ENCODE peak calls at places on chromosomes 4 and X, in nine cellular contexts. One of them, this sample, is unnamed.

GRCh38 chr4:13612569-13612968 is 15.0 kb downstream of the BOD1L1 start:
- DNase-seq in stomach: no peak
- DNase-seq in RWPE2: no peak
- DNase-seq in CD4-positive, alpha-beta T cell: no peak
- DNase-seq in OCI-LY7: no peak
- DNase-seq in lower lobe of right lung: no peak
- DNase-seq in neural progenitor cell: peak; percentile 24
- DNase-seq in Karpas-422: no peak
- DNase-seq in foreskin keratinocyte: no peak
- DNase-seq in this sample: no peak

GRCh38 chrX:153520286-153520917 is 3.0 kb downstream of the ATP2B3 start:
- DNase-seq in neural progenitor cell: no peak
- DNase-seq in OCI-LY7: no peak
- DNase-seq in RWPE2: no peak
- DNase-seq in stomach: no peak
- DNase-seq in lower lobe of right lung: no peak
- DNase-seq in CD4-positive, alpha-beta T cell: no peak
- DNase-seq in foreskin keratinocyte: no peak
- DNase-seq in Karpas-422: no peak
- DNase-seq in this sample: no peak

GRCh38 chrX:108186811-108187210 is 95.2 kb downstream of the ATG4A start:
- DNase-seq in stomach: no peak
- DNase-seq in RWPE2: no peak
- DNase-seq in lower lobe of right lung: no peak
- DNase-seq in foreskin keratinocyte: peak; percentile 80
- DNase-seq in OCI-LY7: no peak
- DNase-seq in Karpas-422: no peak
- DNase-seq in neural progenitor cell: no peak
- DNase-seq in CD4-positive, alpha-beta T cell: no peak
- DNase-seq in this sample: peak; percentile 18

GRCh38 chr4:70863099-70863790 is 23.6 kb upstream of the GRSF1 start:
- DNase-seq in foreskin keratinocyte: peak; percentile 24
- DNase-seq in stomach: no peak
- DNase-seq in Karpas-422: no peak
- DNase-seq in CD4-positive, alpha-beta T cell: no peak
- DNase-seq in lower lobe of right lung: no peak
- DNase-seq in RWPE2: no peak
- DNase-seq in OCI-LY7: no peak
- DNase-seq in neural progenitor cell: no peak
- DNase-seq in this sample: no peak

GRCh38 chr4:155666701-155667537 is at the start of gene GUCY1A1:
- DNase-seq in stomach: peak; percentile 26
- DNase-seq in OCI-LY7: no peak
- DNase-seq in foreskin keratinocyte: peak; percentile 38
- DNase-seq in RWPE2: peak; percentile 38
- DNase-seq in neural progenitor cell: peak; percentile 77
- DNase-seq in Karpas-422: no peak
- DNase-seq in CD4-positive, alpha-beta T cell: no peak
- DNase-seq in lower lobe of right lung: peak; percentile 78
- DNase-seq in this sample: no peak

GRCh38 chrX:96684339-96685204 is at the start of gene DIAPH2:
- DNase-seq in lower lobe of right lung: peak; percentile 89
- DNase-seq in stomach: peak; percentile 83
- DNase-seq in RWPE2: peak; percentile 56
- DNase-seq in OCI-LY7: peak; percentile 87
- DNase-seq in foreskin keratinocyte: peak; percentile 71
- DNase-seq in Karpas-422: peak; percentile 53
- DNase-seq in neural progenitor cell: peak; percentile 88
- DNase-seq in CD4-positive, alpha-beta T cell: peak; percentile 64
- DNase-seq in this sample: peak; percentile 18

GRCh38 chr4:153393397-153393796 is 48.9 kb downstream of the MND1 start:
- DNase-seq in CD4-positive, alpha-beta T cell: no peak
- DNase-seq in foreskin keratinocyte: peak; percentile 22
- DNase-seq in Karpas-422: no peak
- DNase-seq in lower lobe of right lung: peak; percentile 54
- DNase-seq in RWPE2: no peak
- DNase-seq in stomach: no peak
- DNase-seq in OCI-LY7: no peak
- DNase-seq in neural progenitor cell: no peak
- DNase-seq in this sample: no peak

GRCh38 chrX:117274943-117275342 is 812.2 kb upstream of the CT83 start:
- DNase-seq in OCI-LY7: no peak
- DNase-seq in lower lobe of right lung: no peak
- DNase-seq in CD4-positive, alpha-beta T cell: no peak
- DNase-seq in neural progenitor cell: no peak
- DNase-seq in Karpas-422: no peak
- DNase-seq in stomach: no peak
- DNase-seq in foreskin keratinocyte: no peak
- DNase-seq in RWPE2: no peak
- DNase-seq in this sample: no peak

GRCh38 chrX:2318371-2318770 is 182.4 kb downstream of the DHRSX start:
- DNase-seq in foreskin keratinocyte: no peak
- DNase-seq in lower lobe of right lung: no peak
- DNase-seq in OCI-LY7: no peak
- DNase-seq in stomach: no peak
- DNase-seq in Karpas-422: no peak
- DNase-seq in CD4-positive, alpha-beta T cell: no peak
- DNase-seq in neural progenitor cell: no peak
- DNase-seq in RWPE2: no peak
- DNase-seq in this sample: no peak
- H3K27ac ChIP-seq in foreskin keratinocyte: no peak overlapping the region
- H3K27ac ChIP-seq in lower lobe of right lung: no peak overlapping the region
- H3K27ac ChIP-seq in OCI-LY7: no peak overlapping the region
- H3K27ac ChIP-seq in stomach: no peak overlapping the region
- H3K27ac ChIP-seq in Karpas-422: no peak overlapping the region
- H3K27ac ChIP-seq in CD4-positive, alpha-beta T cell: no peak overlapping the region
- H3K27ac ChIP-seq in neural progenitor cell: no peak overlapping the region
- H3K27ac ChIP-seq in RWPE2: no peak overlapping the region
- H3K27ac ChIP-seq in this sample: no peak overlapping the region

GRCh38 chr4:74095886-74096264 is 3.1 kb downstream of the CXCL2 start:
- DNase-seq in Karpas-422: no peak
- DNase-seq in CD4-positive, alpha-beta T cell: no peak
- DNase-seq in foreskin keratinocyte: no peak
- DNase-seq in stomach: no peak
- DNase-seq in RWPE2: no peak
- DNase-seq in neural progenitor cell: no peak
- DNase-seq in OCI-LY7: no peak
- DNase-seq in lower lobe of right lung: no peak
- DNase-seq in this sample: no peak

GRCh38 chr4:74096265-74096980 is 2.6 kb downstream of the CXCL2 start:
- DNase-seq in RWPE2: no peak
- DNase-seq in lower lobe of right lung: no peak
- DNase-seq in Karpas-422: no peak
- DNase-seq in neural progenitor cell: no peak
- DNase-seq in stomach: peak; percentile 29
- DNase-seq in CD4-positive, alpha-beta T cell: no peak
- DNase-seq in foreskin keratinocyte: peak; percentile 26
- DNase-seq in OCI-LY7: no peak
- DNase-seq in this sample: no peak

GRCh38 chr4:74098628-74098995 is 383 bp downstream of the CXCL2 start:
- DNase-seq in Karpas-422: no peak
- DNase-seq in CD4-positive, alpha-beta T cell: no peak
- DNase-seq in stomach: no peak
- DNase-seq in foreskin keratinocyte: no peak
- DNase-seq in neural progenitor cell: no peak
- DNase-seq in OCI-LY7: no peak
- DNase-seq in lower lobe of right lung: peak; percentile 52
- DNase-seq in RWPE2: no peak
- DNase-seq in this sample: no peak

GRCh38 chr4:74097161-74097560 is 1.8 kb downstream of the CXCL2 start:
- DNase-seq in RWPE2: no peak
- DNase-seq in lower lobe of right lung: no peak
- DNase-seq in Karpas-422: no peak
- DNase-seq in stomach: no peak
- DNase-seq in OCI-LY7: no peak
- DNase-seq in foreskin keratinocyte: no peak
- DNase-seq in CD4-positive, alpha-beta T cell: no peak
- DNase-seq in neural progenitor cell: no peak
- DNase-seq in this sample: no peak

DNA sequence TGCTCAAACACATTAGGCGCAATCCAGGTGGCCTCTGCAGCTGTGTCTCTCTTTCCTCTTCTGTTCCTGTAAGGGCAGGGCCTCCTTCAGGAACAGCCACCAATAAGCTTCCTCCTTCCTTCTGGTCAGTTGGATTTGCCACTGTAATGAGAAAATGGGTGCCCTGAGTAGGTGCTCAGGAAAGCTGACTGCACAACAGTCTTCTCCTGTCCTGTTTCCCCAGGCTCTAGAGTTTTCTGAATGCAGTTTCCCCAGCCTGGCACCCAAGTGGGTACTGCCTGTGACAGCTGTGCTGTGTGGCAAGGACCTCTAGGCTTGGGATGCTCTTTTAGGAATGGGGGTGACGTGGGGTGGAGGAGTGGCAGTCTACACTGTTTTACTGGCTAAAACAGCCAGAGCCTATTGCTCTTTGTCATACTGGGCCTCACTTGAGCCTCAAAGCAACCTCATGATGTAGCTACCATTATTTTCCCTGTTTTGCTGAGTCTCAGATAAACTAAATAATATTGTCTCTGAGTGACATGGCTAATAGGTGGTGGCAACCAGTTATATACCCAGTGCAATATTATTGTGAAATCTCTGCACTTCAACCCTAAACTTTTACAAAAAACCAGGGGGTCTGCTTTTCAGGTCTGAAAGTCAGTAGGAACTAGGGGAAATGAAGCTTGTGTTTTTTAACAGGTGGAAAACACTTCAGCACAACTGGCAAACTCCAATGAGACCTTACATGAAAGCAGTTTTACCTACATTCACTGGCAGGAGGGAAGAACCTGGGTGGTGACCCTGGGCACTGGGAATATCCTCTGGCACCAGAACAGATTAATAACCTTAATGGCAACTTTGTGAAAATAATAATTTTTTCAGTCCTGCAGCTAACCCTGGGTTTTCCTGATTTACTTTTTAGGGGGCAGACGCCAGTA is 1.1 kb downstream of the CXCL2 start:
- DNase-seq in Karpas-422: no peak
- DNase-seq in CD4-positive, alpha-beta T cell: no peak
- DNase-seq in neural progenitor cell: no peak
- DNase-seq in RWPE2: no peak
- DNase-seq in OCI-LY7: no peak
- DNase-seq in lower lobe of right lung: no peak
- DNase-seq in stomach: no peak
- DNase-seq in foreskin keratinocyte: peak; percentile 35
- DNase-seq in this sample: no peak
- H3K27ac ChIP-seq in Karpas-422: no peak overlapping the region
- H3K27ac ChIP-seq in CD4-positive, alpha-beta T cell: no peak overlapping the region
- H3K27ac ChIP-seq in neural progenitor cell: no peak overlapping the region
- H3K27ac ChIP-seq in RWPE2: peak overlapping the region; percentile 84
- H3K27ac ChIP-seq in OCI-LY7: no peak overlapping the region
- H3K27ac ChIP-seq in lower lobe of right lung: peak overlapping the region; percentile 85
- H3K27ac ChIP-seq in stomach: peak overlapping the region; percentile 88
- H3K27ac ChIP-seq in foreskin keratinocyte: peak overlapping the region; percentile 96
- H3K27ac ChIP-seq in this sample: peak overlapping the region; percentile 96

DNA sequence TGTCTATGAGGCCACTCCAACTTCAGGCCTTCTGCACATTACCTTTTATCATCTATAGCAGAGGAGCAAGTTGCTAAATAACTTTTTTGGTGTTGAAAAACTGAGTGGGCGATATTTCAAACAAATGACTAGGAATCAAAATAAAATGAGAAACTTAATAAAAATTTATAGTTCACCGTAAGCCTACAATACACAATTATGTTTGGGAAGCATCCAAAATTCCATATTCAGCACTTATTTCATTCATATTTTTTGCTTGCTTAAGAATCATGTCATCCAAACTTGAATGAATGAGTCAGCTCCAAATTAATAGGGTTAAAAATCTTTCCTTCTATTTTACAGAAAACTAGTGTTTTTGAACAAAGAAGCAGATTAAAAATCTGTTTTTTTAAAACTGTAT is 119.1 kb downstream of the SH3RF1 start:
- DNase-seq in stomach: no peak
- DNase-seq in Karpas-422: no peak
- DNase-seq in OCI-LY7: no peak
- DNase-seq in foreskin keratinocyte: no peak
- DNase-seq in lower lobe of right lung: no peak
- DNase-seq in RWPE2: no peak
- DNase-seq in CD4-positive, alpha-beta T cell: no peak
- DNase-seq in neural progenitor cell: no peak
- DNase-seq in this sample: no peak
- H3K27ac ChIP-seq in stomach: no peak overlapping the region
- H3K27ac ChIP-seq in Karpas-422: no peak overlapping the region
- H3K27ac ChIP-seq in OCI-LY7: no peak overlapping the region
- H3K27ac ChIP-seq in foreskin keratinocyte: no peak overlapping the region
- H3K27ac ChIP-seq in lower lobe of right lung: no peak overlapping the region
- H3K27ac ChIP-seq in RWPE2: peak overlapping the region; percentile 22
- H3K27ac ChIP-seq in CD4-positive, alpha-beta T cell: no peak overlapping the region
- H3K27ac ChIP-seq in neural progenitor cell: no peak overlapping the region
- H3K27ac ChIP-seq in this sample: no peak overlapping the region

GRCh38 chr4:87103691-87104187 is 116.7 kb downstream of the KLHL8 start:
- DNase-seq in CD4-positive, alpha-beta T cell: peak; percentile 8
- DNase-seq in RWPE2: no peak
- DNase-seq in stomach: no peak
- DNase-seq in OCI-LY7: no peak
- DNase-seq in neural progenitor cell: no peak
- DNase-seq in foreskin keratinocyte: peak; percentile 86
- DNase-seq in Karpas-422: no peak
- DNase-seq in lower lobe of right lung: no peak
- DNase-seq in this sample: peak; percentile 64

GRCh38 chr4:87103086-87103485 is 117.3 kb downstream of the KLHL8 start:
- DNase-seq in stomach: no peak
- DNase-seq in foreskin keratinocyte: no peak
- DNase-seq in neural progenitor cell: no peak
- DNase-seq in CD4-positive, alpha-beta T cell: no peak
- DNase-seq in Karpas-422: no peak
- DNase-seq in RWPE2: no peak
- DNase-seq in lower lobe of right lung: no peak
- DNase-seq in OCI-LY7: no peak
- DNase-seq in this sample: no peak

GRCh38 chr4:87108142-87108546 is 112.3 kb downstream of the KLHL8 start:
- DNase-seq in stomach: no peak
- DNase-seq in CD4-positive, alpha-beta T cell: no peak
- DNase-seq in Karpas-422: no peak
- DNase-seq in RWPE2: no peak
- DNase-seq in lower lobe of right lung: no peak
- DNase-seq in neural progenitor cell: no peak
- DNase-seq in foreskin keratinocyte: peak; percentile 69
- DNase-seq in OCI-LY7: no peak
- DNase-seq in this sample: no peak

GRCh38 chr4:87101543-87102199 is 118.7 kb downstream of the KLHL8 start:
- DNase-seq in RWPE2: no peak
- DNase-seq in lower lobe of right lung: no peak
- DNase-seq in foreskin keratinocyte: peak; percentile 68
- DNase-seq in neural progenitor cell: no peak
- DNase-seq in stomach: no peak
- DNase-seq in Karpas-422: no peak
- DNase-seq in OCI-LY7: no peak
- DNase-seq in CD4-positive, alpha-beta T cell: no peak
- DNase-seq in this sample: no peak

DNA sequence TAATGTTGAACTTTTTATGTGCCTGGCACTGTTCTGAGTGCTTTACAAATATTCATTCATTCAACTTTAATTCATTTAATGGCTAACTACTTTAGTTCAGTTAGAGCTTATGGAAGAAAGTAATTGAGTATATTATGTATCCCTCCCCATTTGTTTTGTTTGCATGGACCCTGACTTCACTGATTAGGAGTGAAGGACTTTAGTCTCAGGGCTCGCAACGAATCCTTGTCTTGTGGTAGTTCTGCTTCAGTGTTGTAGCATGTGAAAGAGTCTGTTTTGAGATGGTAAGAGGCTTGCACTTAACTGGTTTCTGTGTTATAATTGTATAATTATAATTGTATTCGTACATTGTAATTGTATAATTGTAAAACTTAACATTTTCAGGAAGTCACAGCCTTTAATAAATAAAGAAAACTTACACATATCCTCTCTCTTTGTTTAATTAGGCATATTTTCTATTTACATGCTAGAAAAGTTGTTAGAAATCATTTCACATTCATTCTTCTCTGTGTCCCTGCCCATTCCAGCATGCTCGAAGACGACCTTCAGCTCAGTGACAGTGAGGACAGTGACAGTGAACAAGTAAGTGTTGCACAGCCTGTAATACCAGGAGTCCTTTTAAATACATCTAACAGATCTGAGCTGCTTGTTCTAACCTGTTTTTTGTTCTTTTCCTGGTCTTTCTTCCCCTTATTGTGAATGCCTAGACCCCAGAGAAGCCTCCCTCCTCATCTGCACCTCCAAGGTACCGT is 115.1 kb downstream of the KLHL8 start:
- DNase-seq in lower lobe of right lung: no peak
- DNase-seq in CD4-positive, alpha-beta T cell: no peak
- DNase-seq in stomach: no peak
- DNase-seq in OCI-LY7: no peak
- DNase-seq in RWPE2: no peak
- DNase-seq in foreskin keratinocyte: no peak
- DNase-seq in neural progenitor cell: no peak
- DNase-seq in Karpas-422: no peak
- DNase-seq in this sample: no peak
- H3K27ac ChIP-seq in lower lobe of right lung: no peak overlapping the region
- H3K27ac ChIP-seq in CD4-positive, alpha-beta T cell: no peak overlapping the region
- H3K27ac ChIP-seq in stomach: no peak overlapping the region
- H3K27ac ChIP-seq in OCI-LY7: no peak overlapping the region
- H3K27ac ChIP-seq in RWPE2: no peak overlapping the region
- H3K27ac ChIP-seq in foreskin keratinocyte: no peak overlapping the region
- H3K27ac ChIP-seq in neural progenitor cell: no peak overlapping the region
- H3K27ac ChIP-seq in Karpas-422: no peak overlapping the region
- H3K27ac ChIP-seq in this sample: no peak overlapping the region

This sample was measured in epithelial cell of prostate.